ENCODE peak calls at places on chromosomes 2 and 18, in six cellular contexts. I, A, Z, N, M and O are unnamed samples.

GRCh38 chr2:146666336-146666735 is 1178.5 kb upstream of the ACVR2A start:
- DNase-seq in I (no peak), A (no peak), Z (no peak), M (no peak), N (no peak), O (no peak)

GRCh38 chr2:235605999-235606715 is 112.3 kb downstream of the AGAP1 start:
- DNase-seq in N (no peak), M (no peak), A (no peak), Z (no peak), I (no peak), O (no peak)

GRCh38 chr18:5998166-5998881 is 103.0 kb upstream of the TMEM200C start:
- DNase-seq in M (no peak), Z (no peak), I (no peak), A (no peak), N (no peak), O (no peak)

GRCh38 chr2:11411768-11412448 is 54.1 kb downstream of the E2F6 start:
- DNase-seq in A (peak), Z (peak), N (peak), M (no peak), I (no peak), O (peak)

GRCh38 chr2:72837171-72837570 is 11.3 kb upstream of the EXOC6B start:
- DNase-seq in A (no peak), N (no peak), Z (no peak), M (no peak), I (no peak), O (no peak)

GRCh38 chr18:61727241-61727640 is 165.6 kb downstream of the RNF152 start:
- DNase-seq in Z (no peak), A (no peak), I (no peak), M (no peak), N (no peak), O (no peak)

GRCh38 chr2:185522472-185522871 is 216.1 kb upstream of the FSIP2 start:
- DNase-seq in Z (no peak), A (no peak), M (no peak), N (no peak), I (no peak), O (no peak)

GRCh38 chr18:28438381-28438780 is 261.5 kb upstream of the CDH2 start:
- DNase-seq in I (no peak), A (no peak), N (no peak), M (no peak), Z (no peak), O (no peak)

GRCh38 chr18:66795011-66795410 is 191.1 kb upstream of the CDH19 start:
- DNase-seq in I (no peak), N (no peak), A (no peak), Z (no peak), M (no peak), O (no peak)

GRCh38 chr18:70384181-70384790 is 95.4 kb downstream of the SOCS6 start:
- DNase-seq in Z (no peak), N (no peak), M (peak), A (no peak), I (no peak), O (no peak)

GRCh38 chr2:37554157-37554515 is 117.3 kb downstream of the CDC42EP3 start:
- DNase-seq in Z (no peak), I (no peak), N (no peak), M (no peak), A (no peak), O (no peak)

GRCh38 chr2:127422631-127423475 is 4.6 kb downstream of the PROC start:
- DNase-seq in N (peak), I (no peak), M (no peak), A (peak), Z (no peak), O (no peak)

GRCh38 chr2:111617299-111617803 is 266.6 kb downstream of the ANAPC1 start:
- DNase-seq in N (no peak), A (no peak), M (peak), Z (no peak), I (no peak), O (no peak)

GRCh38 chr2:121898483-121898882 is 143.0 kb downstream of the TSN start:
- DNase-seq in Z (no peak), I (no peak), M (no peak), A (no peak), N (no peak), O (no peak)

GRCh38 chr2:54945401-54946219 is 104.6 kb downstream of the RTN4 start:
- DNase-seq in I (peak), A (no peak), M (no peak), Z (peak), N (peak), O (peak)

GRCh38 chr2:122863516-122863915 is 1108.1 kb downstream of the TSN start:
- DNase-seq in A (no peak), Z (no peak), M (no peak), I (no peak), N (no peak), O (no peak)

GRCh38 chr2:230627806-230628724 is 84.6 kb upstream of the CAB39 start:
- DNase-seq in M (no peak), I (no peak), N (no peak), A (no peak), Z (no peak), O (no peak)

GRCh38 chr2:170140561-170140960 is 37.4 kb upstream of the MYO3B start:
- DNase-seq in N (no peak), A (no peak), M (no peak), Z (no peak), I (no peak), O (no peak)

GRCh38 chr2:205662389-205662965 is 19.8 kb upstream of the NRP2 start:
- DNase-seq in Z (no peak), M (no peak), I (no peak), N (no peak), A (no peak), O (no peak)

GRCh38 chr18:79463424-79463960 is 67.8 kb downstream of the NFATC1 start:
- DNase-seq in A (no peak), Z (no peak), N (no peak), M (no peak), I (no peak), O (no peak)

GRCh38 chr18:79467126-79467525 is 71.4 kb downstream of the NFATC1 start:
- DNase-seq in I (no peak), N (no peak), Z (no peak), A (no peak), M (no peak), O (no peak)

GRCh38 chr18:79465392-79465991 is 69.8 kb downstream of the NFATC1 start:
- DNase-seq in Z (no peak), A (peak), N (no peak), M (no peak), I (no peak), O (no peak)

GRCh38 chr18:79469309-79469708 is 73.6 kb downstream of the NFATC1 start:
- DNase-seq in N (no peak), Z (no peak), A (no peak), I (no peak), M (no peak), O (no peak)

GRCh38 chr18:79466591-79466990 is 70.9 kb downstream of the NFATC1 start:
- DNase-seq in N (no peak), I (no peak), A (peak), Z (no peak), M (no peak), O (no peak)
- TF ChIP-seq POLR2A in N (no peak), I (no peak), A (no peak), Z (no peak), M (no peak), O (no peak)

DNA sequence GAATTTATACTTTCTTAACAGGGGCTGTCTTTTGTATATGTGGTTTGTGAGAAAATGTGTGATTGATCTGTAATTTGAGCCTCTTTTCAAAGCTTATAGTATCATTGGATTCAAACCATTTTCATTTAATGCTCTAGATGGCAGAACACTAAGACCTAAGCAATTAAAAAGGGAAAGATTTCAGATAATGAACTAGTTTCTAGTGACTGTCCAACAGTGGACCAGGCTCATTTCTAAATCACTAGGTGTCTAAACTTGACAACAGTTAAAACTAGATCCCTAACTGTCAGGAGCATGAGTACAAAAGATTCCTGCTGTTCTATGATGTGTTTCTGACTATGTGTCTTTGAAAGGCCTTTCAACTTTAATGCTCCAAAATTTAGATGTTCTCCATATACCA is 54.6 kb downstream of the ANKRD44 start:
- DNase-seq in M (no peak), N (no peak), A (no peak), I (no peak), Z (no peak), O (no peak)
- H3K4me3 ChIP-seq in M (no peak), N (peak), A (no peak), I (no peak), Z (no peak), O (no peak)

GRCh38 chr2:64652231-64653173 is 1.2 kb downstream of the SERTAD2 start:
- DNase-seq in A (peak), I (no peak), N (peak), Z (peak), M (no peak), O (peak)

GRCh38 chr2:64654063-64654811 is 524 bp upstream of the SERTAD2 start:
- DNase-seq in I (peak), Z (peak), N (peak), M (peak), A (peak), O (peak)

GRCh38 chr2:64654993-64655666 is 1.4 kb upstream of the SERTAD2 start:
- DNase-seq in Z (no peak), M (no peak), A (no peak), N (no peak), I (no peak), O (no peak)

GRCh38 chr2:64651590-64651989 is 2.1 kb downstream of the SERTAD2 start:
- DNase-seq in I (no peak), N (no peak), A (no peak), Z (no peak), M (no peak), O (peak)

DNA sequence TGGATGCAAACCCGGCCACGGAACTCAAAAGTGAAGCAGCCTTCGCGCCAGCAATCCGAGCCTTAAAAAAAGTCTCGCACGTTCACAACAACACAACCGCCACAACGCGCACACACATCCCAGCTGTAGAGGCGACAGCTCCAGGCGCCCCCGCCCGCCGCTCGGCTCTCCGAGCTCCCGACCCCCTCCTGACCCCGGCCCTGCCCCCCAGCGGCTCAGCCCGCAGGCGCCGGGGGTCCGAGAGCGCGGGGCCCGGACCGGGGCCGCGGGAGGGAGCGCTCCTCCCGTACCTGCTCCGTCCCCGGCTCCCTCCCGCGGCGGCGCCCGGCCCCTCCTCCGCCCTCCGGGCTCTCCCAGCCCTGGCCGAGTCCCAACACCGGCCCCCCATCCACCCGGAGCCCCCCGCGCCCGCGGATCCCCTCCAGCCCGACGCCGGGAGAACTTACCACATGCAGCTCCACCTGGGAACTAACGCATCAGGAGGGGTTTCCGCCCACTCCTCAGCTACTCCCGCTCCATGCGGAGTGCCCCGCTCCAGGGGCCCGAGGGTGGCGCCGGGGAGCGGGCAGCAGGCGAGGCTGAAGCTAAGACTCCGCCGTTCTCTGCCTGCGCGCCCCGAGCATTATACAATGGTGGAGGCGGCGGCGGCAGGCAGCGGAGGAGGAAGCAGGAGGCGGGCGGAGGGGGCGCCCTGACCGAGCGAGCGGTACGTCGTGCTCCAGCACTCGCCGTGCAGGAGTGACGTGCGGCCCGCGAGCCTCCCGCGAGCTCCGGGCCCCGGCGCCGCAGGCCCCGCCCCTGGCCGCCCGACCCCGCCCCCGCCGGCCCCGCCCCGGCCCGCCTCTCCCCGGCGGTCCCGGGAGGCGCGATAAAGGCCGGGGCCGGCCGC is at the start of gene SERTAD2:
- DNase-seq in Z (peak), I (peak), N (peak), A (peak), M (no peak), O (peak)
- TF ChIP-seq POLR2A in Z (peak), I (peak), N (peak), A (peak), M (peak), O (peak)

GRCh38 chr2:132270981-132271546 is 109.3 kb upstream of the ANKRD30BL start:
- DNase-seq in M (no peak), I (no peak), A (no peak), N (no peak), Z (no peak), O (no peak)
- H3K4me3 ChIP-seq in M (no peak), I (no peak), A (no peak), N (no peak), Z (no peak), O (no peak)

DNA sequence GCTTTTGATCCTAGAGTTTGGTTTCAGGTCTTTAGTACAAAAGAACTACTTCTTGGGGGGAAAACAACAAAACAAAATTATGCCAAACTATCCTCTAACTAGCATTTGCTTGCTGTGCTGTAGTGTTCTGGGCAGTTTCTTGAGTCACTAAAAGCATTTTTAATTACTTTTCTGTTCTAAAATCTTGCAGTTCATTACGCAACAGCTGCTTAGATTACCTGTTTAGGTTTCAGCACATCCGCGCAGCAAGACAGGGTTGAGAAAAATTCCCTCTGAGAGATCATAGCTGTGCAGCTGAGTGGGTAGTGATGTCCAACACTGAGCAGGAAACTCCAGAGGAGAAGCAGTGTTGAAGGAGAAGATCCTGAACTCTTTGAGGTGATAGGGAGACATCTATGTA is 9.0 kb downstream of the DAW1 start:
- DNase-seq in N (no peak), I (no peak), A (no peak), M (no peak), Z (no peak), O (no peak)
- TF ChIP-seq POLR2A in N (no peak), I (no peak), A (no peak), M (no peak), Z (no peak), O (no peak)